ENCODE peak calls at places on chromosomes 13 and 19, in four cellular contexts. H, E, P and Z are unnamed samples.

GRCh38 chr13:74661851-74662250 is 527.6 kb upstream of the KLF12 start:
- DNase-seq in H (no peak), E (no peak), P (no peak), Z (no peak)

GRCh38 chr13:77300176-77301141 is 26.4 kb downstream of the MYCBP2 start:
- DNase-seq in H (no peak), E (peak), P (no peak), Z (no peak)

GRCh38 chr13:63209330-63210017 is 1793.8 kb upstream of the PCDH20 start:
- DNase-seq in H (no peak), E (no peak), P (no peak), Z (no peak)

GRCh38 chr19:17107546-17108452 is 32.2 kb downstream of the MYO9B start:
- DNase-seq in H (peak), E (peak), P (peak), Z (peak)

GRCh38 chr19:31139871-31140505 is 209.2 kb downstream of the TSHZ3 start:
- DNase-seq in H (no peak), E (no peak), P (no peak), Z (no peak)

GRCh38 chr13:73278186-73278585 is 219.4 kb downstream of the KLF5 start:
- DNase-seq in H (no peak), E (no peak), P (no peak), Z (no peak)

GRCh38 chr13:23510979-23511735 is 59.1 kb upstream of the TNFRSF19 start:
- DNase-seq in H (no peak), E (no peak), P (no peak), Z (no peak)

GRCh38 chr13:109665781-109666249 is 120.6 kb downstream of the IRS2 start:
- DNase-seq in H (no peak), E (no peak), P (no peak), Z (no peak)

GRCh38 chr13:75587679-75588078 is 38.1 kb downstream of the UCHL3 start:
- DNase-seq in H (no peak), E (no peak), P (no peak), Z (no peak)

GRCh38 chr19:1942078-1942933 is 1.3 kb downstream of the CSNK1G2 start:
- DNase-seq in H (peak), E (peak), P (peak), Z (no peak)

GRCh38 chr13:33800646-33801186 is 17.2 kb upstream of the RFC3 start:
- DNase-seq in H (no peak), E (no peak), P (no peak), Z (no peak)

GRCh38 chr19:17790059-17790780 is 4.7 kb upstream of the B3GNT3 start:
- DNase-seq in H (no peak), E (no peak), P (no peak), Z (no peak)

GRCh38 chr19:611506-611869 is 21.8 kb downstream of the HCN2 start:
- DNase-seq in H (no peak), E (no peak), P (no peak), Z (peak)

GRCh38 chr13:33016414-33017409 is at the start of gene KL:
- DNase-seq in H (peak), E (no peak), P (no peak), Z (no peak)

GRCh38 chr19:16328824-16329482 is 4.3 kb downstream of the KLF2 start:
- DNase-seq in H (no peak), E (no peak), P (no peak), Z (no peak)

GRCh38 chr13:43235028-43235427 is 211.6 kb downstream of the DNAJC15 start:
- DNase-seq in H (no peak), E (no peak), P (no peak), Z (no peak)

GRCh38 chr19:14113762-14114414 is 3.7 kb downstream of the PRKACA start:
- DNase-seq in H (peak), E (no peak), P (no peak), Z (no peak)

GRCh38 chr19:52584686-52585085 is 14.6 kb downstream of the ZNF701 start:
- DNase-seq in H (no peak), E (no peak), P (no peak), Z (no peak)

GRCh38 chr13:52651880-52652169 is 811 bp upstream of the SUGT1 start:
- DNase-seq in H (no peak), E (peak), P (no peak), Z (no peak)

GRCh38 chr19:42311612-42312160 is 1.4 kb upstream of the TMEM145 start:
- DNase-seq in H (no peak), E (no peak), P (no peak), Z (no peak)

GRCh38 chr13:100549316-100549715 is 39.3 kb downstream of the GGACT start:
- DNase-seq in H (no peak), E (no peak), P (no peak), Z (no peak)

GRCh38 chr13:99614465-99614885 is 113.2 kb downstream of the TM9SF2 start:
- DNase-seq in H (no peak), E (peak), P (peak), Z (peak)

GRCh38 chr19:48553676-48554384 is 1.9 kb downstream of the SULT2B1 start:
- DNase-seq in H (no peak), E (peak), P (peak), Z (no peak)

GRCh38 chr13:55234311-55234710 is 1906.4 kb upstream of the PRR20A start:
- DNase-seq in H (no peak), E (no peak), P (no peak), Z (no peak)

GRCh38 chr19:14317157-14317556 is 64.1 kb upstream of the ADGRE5 start:
- DNase-seq in H (no peak), E (no peak), P (no peak), Z (no peak)

GRCh38 chr19:52739576-52739975 is 4.7 kb upstream of the ZNF611 start:
- DNase-seq in H (no peak), E (no peak), P (no peak), Z (no peak)

GRCh38 chr19:48501961-48502719 is 9.5 kb downstream of the LMTK3 start:
- DNase-seq in H (peak), E (peak), P (peak), Z (peak)

GRCh38 chr13:95596701-95597100 is 44.2 kb downstream of the CLDN10 start:
- DNase-seq in H (no peak), E (no peak), P (no peak), Z (no peak)

GRCh38 chr13:84192125-84192524 is 309.9 kb upstream of the SLITRK1 start:
- DNase-seq in H (no peak), E (no peak), P (no peak), Z (peak)

GRCh38 chr19:29232315-29232852 is 19.4 kb upstream of the UQCRFS1 start:
- DNase-seq in H (no peak), E (no peak), P (no peak), Z (no peak)

GRCh38 chr19:34359954-34360315 is 5.1 kb upstream of the GPI start:
- DNase-seq in H (no peak), E (no peak), P (no peak), Z (no peak)

GRCh38 chr19:8306235-8307054 is 1.7 kb downstream of the CD320 start:
- DNase-seq in H (peak), E (no peak), P (peak), Z (no peak)

GRCh38 chr19:29320076-29320475 is 107.1 kb upstream of the UQCRFS1 start:
- DNase-seq in H (no peak), E (no peak), P (no peak), Z (no peak)

GRCh38 chr13:93603043-93603442 is 376.4 kb downstream of the GPC6 start:
- DNase-seq in H (no peak), E (no peak), P (no peak), Z (peak)

DNA sequence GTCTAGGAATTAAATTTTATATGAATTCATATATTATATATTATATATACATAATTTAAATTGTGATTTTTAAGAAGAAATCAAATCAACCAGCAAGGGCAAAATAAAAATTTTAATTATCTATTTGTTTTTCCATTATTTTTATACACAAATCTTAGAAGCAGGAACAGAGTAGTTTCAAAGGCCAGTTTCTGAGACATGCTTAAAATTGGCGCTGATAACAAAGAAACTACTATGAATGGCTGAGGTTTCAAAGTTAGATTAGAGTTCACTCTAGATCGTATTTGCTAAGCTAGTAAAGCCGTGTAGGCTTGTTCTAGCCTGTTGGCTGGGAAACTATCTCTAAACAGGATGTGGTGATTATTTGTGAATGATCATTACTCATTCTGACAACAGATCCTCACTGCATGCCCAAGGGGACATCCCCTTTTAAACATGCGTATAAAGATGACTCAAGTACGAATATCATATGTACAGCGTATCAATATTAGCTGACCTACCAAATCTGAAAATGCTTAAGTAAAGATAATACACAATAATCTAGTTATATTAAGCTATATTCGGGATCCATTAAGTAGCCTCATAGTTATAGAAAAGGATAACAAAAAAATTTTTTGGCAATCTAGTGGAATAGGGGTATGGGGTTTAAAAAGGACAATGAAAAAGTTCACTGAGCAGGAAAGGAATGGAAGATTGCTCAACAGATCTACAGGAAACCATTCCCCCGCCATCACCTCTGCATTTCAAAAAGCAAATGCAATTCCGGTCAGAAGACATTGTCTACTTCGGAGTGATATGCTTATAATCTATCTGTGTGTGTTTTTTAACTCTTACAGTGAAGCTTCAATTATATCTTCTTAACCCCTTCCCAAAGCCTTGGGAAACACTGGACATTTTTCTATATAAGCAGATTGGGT is 150.1 kb downstream of the SHISA2 start:
- DNase-seq in H (no peak), E (no peak), P (peak), Z (peak)
- H3K27ac ChIP-seq in H (no peak), E (no peak), P (no peak), Z (peak)

GRCh38 chr13:105703843-105704242 is 831.6 kb downstream of the EFNB2 start:
- DNase-seq in H (no peak), E (no peak), P (no peak), Z (no peak)
- H3K27ac ChIP-seq in H (no peak), E (no peak), P (no peak), Z (no peak)

DNA sequence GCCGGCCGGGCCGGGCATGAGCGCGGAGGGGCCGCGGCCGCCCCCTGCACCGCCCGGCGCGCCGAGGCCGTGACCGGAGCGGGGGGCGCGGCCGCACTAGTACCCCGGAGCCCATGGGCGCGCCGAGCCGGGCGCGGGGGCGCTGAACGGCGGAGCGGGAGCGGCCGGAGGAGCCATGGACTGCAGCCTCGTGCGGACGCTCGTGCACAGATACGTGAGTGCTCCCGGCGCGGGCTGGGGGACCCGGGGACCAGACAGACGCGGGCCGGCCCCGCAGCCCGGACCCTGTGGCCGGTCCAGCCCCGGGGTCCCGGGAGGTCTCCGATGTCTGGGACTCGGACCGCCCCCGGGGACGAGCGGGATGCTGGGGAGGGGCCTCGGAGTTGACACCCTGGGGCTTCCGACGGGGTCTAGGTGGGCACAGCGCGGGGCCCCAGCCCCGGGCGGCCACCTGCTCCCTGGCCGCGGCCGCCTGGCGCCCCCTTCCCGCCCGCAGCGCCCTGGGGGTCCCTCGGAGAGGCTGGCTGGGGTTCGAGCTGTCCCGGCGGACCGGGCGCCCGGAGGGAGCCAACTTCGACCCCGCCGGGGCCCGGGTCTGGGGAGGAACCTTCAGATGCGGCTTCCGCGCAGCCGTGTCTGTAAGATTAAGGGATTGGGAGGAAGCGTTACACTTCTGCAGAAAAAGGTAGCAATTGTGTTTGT is 555 bp downstream of the ATP11A start:
- DNase-seq in H (peak), E (peak), P (peak), Z (no peak)
- H3K27ac ChIP-seq in H (peak), E (peak), P (peak), Z (peak)

DNA sequence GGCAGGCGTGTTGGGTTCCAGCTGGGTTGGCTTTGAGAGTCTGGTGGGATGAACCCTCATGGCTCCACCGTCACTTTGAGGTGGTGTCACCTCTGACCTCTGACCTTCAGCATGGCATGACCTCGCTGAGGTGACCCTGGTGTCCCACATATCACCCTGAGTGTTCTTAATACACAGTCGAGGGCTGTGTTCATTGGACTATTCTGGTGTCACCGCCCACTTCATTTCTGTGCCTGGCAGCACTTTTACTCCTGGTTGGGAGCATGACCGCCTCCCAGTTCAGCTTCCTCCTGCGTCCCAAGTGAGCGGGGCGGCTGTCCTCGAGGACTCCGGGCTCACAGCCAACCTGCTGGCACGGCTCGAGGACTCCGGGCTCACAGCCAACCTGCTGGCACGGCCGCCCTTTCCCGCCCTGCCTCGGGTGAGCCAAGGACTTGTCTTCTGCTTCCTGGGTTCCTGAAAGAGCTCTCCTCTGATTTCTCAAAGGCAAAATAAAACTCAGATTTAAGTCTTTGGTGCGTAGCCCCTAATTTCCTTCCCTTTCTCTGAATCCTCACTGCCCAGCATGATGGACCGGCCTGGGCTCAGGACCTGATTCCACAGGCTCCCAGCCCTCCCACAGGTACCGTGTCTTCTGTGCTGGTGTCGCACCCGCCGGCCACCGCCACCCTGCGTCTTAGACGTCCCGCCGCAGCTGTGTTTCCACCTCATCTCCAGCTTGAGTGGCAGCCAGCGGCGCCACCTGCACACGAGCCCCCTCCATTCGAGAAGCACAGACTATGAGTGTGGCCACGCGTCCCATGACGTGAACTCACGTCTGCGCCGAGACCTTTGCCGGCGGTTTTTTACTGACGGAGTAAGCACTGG is 10.4 kb downstream of the ATP4B start:
- DNase-seq in H (peak), E (peak), P (peak), Z (peak)
- H3K27ac ChIP-seq in H (peak), E (peak), P (peak), Z (no peak)

GRCh38 chr19:35545001-35545854 is at the start of gene TMEM147:
- DNase-seq in H (peak), E (peak), P (peak), Z (peak)

GRCh38 chr19:35544110-35544802 is 1.2 kb upstream of the TMEM147 start:
- DNase-seq in H (no peak), E (no peak), P (no peak), Z (no peak)

GRCh38 chr19:35545855-35546381 is 492 bp downstream of the TMEM147 start:
- DNase-seq in H (peak), E (peak), P (no peak), Z (no peak)

GRCh38 chr19:35549174-35549788 is 3.9 kb downstream of the TMEM147 start:
- DNase-seq in H (no peak), E (peak), P (peak), Z (no peak)

DNA sequence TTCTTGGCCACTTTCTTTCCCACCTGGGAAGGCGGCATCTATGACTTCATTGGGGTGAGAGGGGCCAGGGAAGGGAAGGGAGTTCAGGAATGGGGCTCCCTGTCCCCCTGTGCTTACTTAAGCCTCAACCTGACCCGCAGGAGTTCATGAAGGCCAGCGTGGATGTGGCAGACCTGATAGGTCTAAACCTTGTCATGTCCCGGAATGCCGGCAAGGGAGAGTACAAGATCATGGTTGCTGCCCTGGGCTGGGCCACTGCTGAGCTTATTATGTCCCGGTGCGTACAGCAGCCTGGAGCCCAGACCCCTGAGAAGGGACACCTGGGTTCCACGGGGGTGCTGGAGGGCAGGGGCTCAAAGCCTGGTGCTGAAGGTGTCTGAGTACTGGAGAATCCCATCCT is 1.1 kb downstream of the TMEM147 start:
- DNase-seq in H (no peak), E (no peak), P (no peak), Z (no peak)
- H3K27ac ChIP-seq in H (no peak), E (peak), P (no peak), Z (no peak)

GRCh38 chr13:37869756-37870488 is at the start of gene TRPC4:
- DNase-seq in H (peak), E (peak), P (peak), Z (peak)
- H3K27ac ChIP-seq in H (peak), E (no peak), P (peak), Z (no peak)

GRCh38 chr19:3105641-3106508 is 11.7 kb downstream of the GNA11 start:
- DNase-seq in H (no peak), E (no peak), P (no peak), Z (no peak)

GRCh38 chr19:3106509-3107141 is 12.5 kb downstream of the GNA11 start:
- DNase-seq in H (no peak), E (no peak), P (no peak), Z (no peak)

GRCh38 chr19:3109491-3109890 is 15.3 kb downstream of the GNA11 start:
- DNase-seq in H (no peak), E (no peak), P (no peak), Z (no peak)

GRCh38 chr19:3108775-3109174 is 14.6 kb downstream of the GNA11 start:
- DNase-seq in H (no peak), E (no peak), P (peak), Z (no peak)

GRCh38 chr19:3107658-3108057 is 13.5 kb downstream of the GNA11 start:
- DNase-seq in H (no peak), E (no peak), P (no peak), Z (no peak)
- H3K27ac ChIP-seq in H (peak), E (no peak), P (no peak), Z (no peak)

DNA sequence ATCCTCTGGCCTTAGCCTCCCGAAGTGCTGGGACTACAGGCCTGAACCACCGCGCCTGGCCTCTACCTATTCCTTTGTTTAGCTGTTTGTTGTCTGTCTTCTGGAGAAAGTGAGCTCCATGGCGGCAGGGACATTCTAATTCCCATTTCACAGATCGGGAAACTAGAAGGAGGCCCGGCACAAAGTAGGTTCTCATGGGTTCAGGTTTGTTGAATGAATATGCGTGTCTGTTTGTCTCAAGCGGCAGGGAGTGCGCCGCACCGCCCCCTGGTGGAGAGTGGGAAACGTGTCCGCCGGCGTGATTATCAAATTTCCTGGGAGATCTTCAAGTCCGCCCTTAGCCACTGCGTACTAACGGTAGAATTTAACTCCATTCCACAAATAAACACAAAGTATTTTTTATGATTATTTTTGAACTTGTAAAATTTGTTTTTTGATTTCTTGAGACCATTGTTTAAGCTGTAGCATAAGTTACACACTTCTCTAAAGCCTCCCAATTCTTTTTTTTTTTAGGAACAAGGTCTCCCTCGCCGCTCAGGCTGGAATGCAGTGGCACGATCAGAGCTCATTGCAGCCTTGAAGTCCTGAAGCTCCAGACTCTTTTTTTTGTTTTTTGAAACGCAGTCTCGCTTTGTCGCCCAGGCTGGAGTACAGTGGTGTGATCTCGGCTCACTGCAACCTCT is 8.9 kb upstream of the CCDC9 start:
- DNase-seq in H (peak), E (peak), P (no peak), Z (no peak)
- H3K27ac ChIP-seq in H (no peak), E (no peak), P (no peak), Z (no peak)